ENCODE peak calls at places on chromosome 19, in four cellular contexts. P is astrocyte of the spinal cord, V is progenitor cell of endocrine pancreas, B is IMR-90. A is an unnamed sample.

GRCh38 chr19:38023245-38023644 is 116.2 kb downstream of the SIPA1L3 start:
- DNase-seq in B (peak), V (no peak), P (peak), A (peak)

GRCh38 chr19:18603255-18603957 is 3.2 kb downstream of the CRLF1 start:
- DNase-seq in B (no peak), P (peak), V (no peak), A (no peak)

GRCh38 chr19:3153286-3154230 is 17.7 kb downstream of the GNA15 start:
- DNase-seq in V (no peak), B (no peak), P (no peak), A (no peak)

GRCh38 chr19:19623383-19623782 is 4.6 kb downstream of the LPAR2 start:
- DNase-seq in P (no peak), V (no peak), B (no peak), A (no peak)

GRCh38 chr19:11381535-11382369 is 2.4 kb downstream of the EPOR start:
- DNase-seq in B (peak), P (peak), V (peak), A (peak)

GRCh38 chr19:34676697-34677385 is at the start of gene SCGB2B2:
- DNase-seq in V (no peak), B (no peak), P (no peak), A (no peak)

GRCh38 chr19:10863107-10863700 is 8.1 kb upstream of the CARM1 start:
- DNase-seq in V (no peak), P (peak), B (no peak), A (peak)

GRCh38 chr19:16876904-16877361 is 11.9 kb upstream of the F2RL3 start:
- DNase-seq in P (peak), B (no peak), V (no peak), A (no peak)

GRCh38 chr19:39951686-39952085 is 17.3 kb upstream of the FCGBP start:
- DNase-seq in P (peak), V (no peak), B (peak), A (peak)

GRCh38 chr19:40576181-40576584 is 490 bp upstream of the SHKBP1 start:
- DNase-seq in P (no peak), V (no peak), B (no peak), A (no peak)

GRCh38 chr19:15417699-15418098 is 1.1 kb downstream of the AKAP8L start:
- DNase-seq in V (no peak), P (peak), B (no peak), A (no peak)

GRCh38 chr19:4759388-4760284 is 31.9 kb upstream of the FEM1A start:
- DNase-seq in V (peak), B (peak), P (peak), A (peak)

GRCh38 chr19:7280940-7281666 is 13.1 kb downstream of the INSR start:
- DNase-seq in P (no peak), V (no peak), B (no peak), A (no peak)

GRCh38 chr19:54356444-54357056 is 8.2 kb downstream of the LAIR1 start:
- DNase-seq in B (no peak), P (no peak), V (no peak), A (no peak)

GRCh38 chr19:13847033-13847899 is 29.7 kb upstream of the NANOS3 start:
- DNase-seq in B (peak), V (peak), P (peak), A (peak)

GRCh38 chr19:13846533-13847032 is 30.4 kb upstream of the NANOS3 start:
- DNase-seq in P (peak), V (peak), B (peak), A (peak)

GRCh38 chr19:13848811-13849241 is 28.1 kb upstream of the NANOS3 start:
- DNase-seq in B (no peak), V (no peak), P (no peak), A (no peak)

GRCh38 chr19:13849277-13849676 is 27.7 kb upstream of the NANOS3 start:
- DNase-seq in V (no peak), P (no peak), B (no peak), A (no peak)

DNA sequence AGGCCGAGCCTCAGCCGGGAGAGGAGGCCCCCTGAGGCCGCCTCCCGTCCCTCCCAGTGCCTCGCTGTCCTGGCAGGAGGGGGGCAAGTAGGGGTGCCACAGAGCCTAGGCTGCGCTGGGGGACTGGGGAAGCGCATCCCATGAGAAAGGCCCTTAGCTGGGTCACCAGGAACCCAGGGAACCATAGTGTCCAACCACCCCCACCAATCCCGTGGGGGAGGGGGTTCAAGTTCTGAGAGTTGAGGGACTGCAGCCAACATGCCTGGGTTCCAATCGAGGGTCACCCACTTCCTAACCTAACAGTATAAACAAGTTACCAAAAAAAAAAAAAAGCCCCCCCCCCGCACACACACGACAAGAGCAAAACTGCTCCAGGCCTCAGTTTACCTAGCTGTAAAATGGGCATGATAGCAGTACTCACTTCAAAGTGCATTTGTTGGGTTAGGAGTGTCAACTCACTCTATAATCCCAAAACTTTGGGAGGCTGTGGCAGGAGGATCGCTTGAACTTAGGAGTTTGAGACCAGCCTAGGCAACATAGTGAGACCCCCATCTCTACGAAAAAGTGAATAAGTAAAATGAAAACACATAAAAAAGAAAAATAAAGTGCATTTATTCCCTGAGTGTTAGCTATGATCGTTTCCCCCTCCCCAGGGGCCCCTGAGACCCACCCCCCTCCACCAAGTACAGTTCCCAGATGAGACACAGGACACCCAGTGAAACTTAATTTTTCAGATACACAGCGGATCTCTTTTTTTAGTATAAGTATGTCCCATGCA is 28.8 kb upstream of the NANOS3 start:
- DNase-seq in V (no peak), B (no peak), P (no peak), A (no peak)
- TF ChIP-seq CTCF in V (no peak), B (no peak), P (no peak), A (no peak)

GRCh38 chr19:52453324-52454094 is at the start of gene ZNF578:
- DNase-seq in B (peak), P (peak), V (no peak), A (peak)
- TF ChIP-seq CTCF in B (no peak), P (no peak), V (no peak), A (no peak)

GRCh38 chr19:5929646-5930045 is 15.6 kb downstream of the CAPS start:
- DNase-seq in P (no peak), B (no peak), V (no peak), A (no peak)
- TF ChIP-seq CTCF in P (no peak), B (no peak), V (no peak), A (no peak)

DNA sequence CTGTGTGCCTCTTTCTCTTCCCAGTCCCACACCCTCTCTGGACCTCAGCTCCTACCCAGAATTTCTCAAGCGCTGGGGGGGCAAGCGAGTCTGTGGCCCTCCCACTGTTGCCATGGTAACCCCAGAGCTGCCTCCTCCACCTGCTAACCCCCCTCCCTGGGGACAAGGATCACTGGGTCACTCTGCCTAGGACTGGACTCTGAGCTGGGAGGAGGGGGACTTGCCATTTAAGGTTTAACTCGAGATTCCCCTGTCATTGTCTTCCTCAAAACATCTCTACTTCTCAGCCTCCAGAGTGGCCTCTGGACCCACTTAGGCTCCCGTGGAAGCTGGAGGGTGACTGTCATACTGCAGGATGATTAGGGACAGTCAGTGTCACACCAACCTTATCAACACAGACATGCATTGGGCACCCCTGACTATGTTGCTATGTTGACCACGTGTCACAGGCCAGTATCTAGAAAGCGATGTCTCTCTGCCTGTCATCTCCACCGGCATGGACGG is 2.2 kb downstream of the PALM3 start:
- DNase-seq in B (no peak), P (no peak), V (no peak), A (no peak)
- TF ChIP-seq CTCF in B (no peak), P (no peak), V (no peak), A (no peak)

GRCh38 chr19:49213791-49214190 is 56.2 kb downstream of the TRPM4 start:
- DNase-seq in V (no peak), B (no peak), P (no peak), A (no peak)
- TF ChIP-seq CTCF in V (no peak), B (no peak), P (no peak), A (peak)

GRCh38 chr19:47158879-47159509 is 28.4 kb downstream of the SAE1 start:
- DNase-seq in V (no peak), P (peak), B (peak), A (no peak)
- TF ChIP-seq CTCF in V (no peak), P (no peak), B (no peak), A (no peak)

A was measured in HFFc6.